ENCODE peak calls at places on chromosomes 12 and 14, in nine cellular contexts. I is GM23248, W is HCT116, T is PC-9, G is hepatocyte, C is GM23338, J is Karpas-422, D is PC-3, H is MM.1S. S is an unnamed sample. For H3K9me2, the result is how much of the 10 kb centered on the place peaks cover.

GRCh38 chr12:106586803-106587684 is 4.2 kb downstream of the RFX4 start:
- DNase-seq in I (no peak), W (no peak), T (no peak), G (no peak), C (peak), J (no peak), D (no peak), H (no peak), S (no peak)

GRCh38 chr14:50813544-50813863 is 17.5 kb downstream of the NIN start:
- DNase-seq in I (no peak), W (no peak), T (no peak), G (no peak), C (no peak), J (peak), D (no peak), H (no peak), S (peak)

GRCh38 chr12:116222358-116222757 is 55.1 kb downstream of the MED13L start:
- DNase-seq in I (peak), W (peak), T (peak), G (peak), C (no peak), J (no peak), D (peak), H (no peak), S (no peak)

GRCh38 chr14:76720382-76720813 is 40.9 kb upstream of the VASH1 start:
- DNase-seq in I (no peak), W (no peak), T (no peak), G (peak), C (peak), J (no peak), D (no peak), H (peak), S (peak)

GRCh38 chr12:125079943-125080645 is 14.9 kb downstream of the AACS start:
- DNase-seq in I (peak), W (no peak), T (peak), G (peak), C (no peak), J (no peak), D (no peak), H (no peak), S (no peak)

GRCh38 chr12:120397827-120398563 is 29.0 kb upstream of the MSI1 start:
- DNase-seq in I (no peak), W (no peak), T (no peak), G (no peak), C (peak), J (no peak), D (no peak), H (no peak), S (no peak)

GRCh38 chr12:106246891-106247730 is 709 bp downstream of the CKAP4 start:
- DNase-seq in I (peak), W (no peak), T (peak), G (peak), C (peak), J (no peak), D (peak), H (peak), S (peak)

GRCh38 chr12:49933793-49934192 is 16.7 kb upstream of the AQP2 start:
- DNase-seq in I (no peak), W (no peak), T (peak), G (no peak), C (no peak), J (peak), D (peak), H (no peak), S (no peak)

GRCh38 chr12:7303230-7303629 is 642 bp upstream of the ACSM4 start:
- DNase-seq in I (peak), W (no peak), T (no peak), G (no peak), C (no peak), J (no peak), D (no peak), H (no peak), S (no peak)

GRCh38 chr12:69509308-69509736 is 39.1 kb downstream of the FRS2 start:
- DNase-seq in I (peak), W (no peak), T (no peak), G (no peak), C (no peak), J (no peak), D (no peak), H (no peak), S (no peak)

GRCh38 chr12:10372534-10372931 is 17.3 kb downstream of the KLRK1 start:
- DNase-seq in I (no peak), W (no peak), T (no peak), G (no peak), C (no peak), J (no peak), D (no peak), H (no peak), S (no peak)

GRCh38 chr12:115598827-115599226 is 678.7 kb downstream of the MED13L start:
- DNase-seq in I (peak), W (no peak), T (no peak), G (no peak), C (peak), J (no peak), D (no peak), H (no peak), S (no peak)

GRCh38 chr12:6161124-6161882 is 36.8 kb upstream of the VWF start:
- DNase-seq in I (peak), W (no peak), T (no peak), G (no peak), C (no peak), J (no peak), D (no peak), H (no peak), S (no peak)

GRCh38 chr14:55707365-55707804 is 127.4 kb downstream of the KTN1 start:
- DNase-seq in I (peak), W (no peak), T (no peak), G (peak), C (peak), J (peak), D (peak), H (no peak), S (peak)

GRCh38 chr14:105088812-105089745 is 23.8 kb upstream of the GPR132 start:
- DNase-seq in I (peak), W (no peak), T (no peak), G (peak), C (no peak), J (no peak), D (no peak), H (no peak), S (no peak)
- H3K9me2 ChIP-seq in I (under half), W (under half), T (under half), G (under half), C (under half), J (under half), D (under half), H (under half), S (under half)

DNA sequence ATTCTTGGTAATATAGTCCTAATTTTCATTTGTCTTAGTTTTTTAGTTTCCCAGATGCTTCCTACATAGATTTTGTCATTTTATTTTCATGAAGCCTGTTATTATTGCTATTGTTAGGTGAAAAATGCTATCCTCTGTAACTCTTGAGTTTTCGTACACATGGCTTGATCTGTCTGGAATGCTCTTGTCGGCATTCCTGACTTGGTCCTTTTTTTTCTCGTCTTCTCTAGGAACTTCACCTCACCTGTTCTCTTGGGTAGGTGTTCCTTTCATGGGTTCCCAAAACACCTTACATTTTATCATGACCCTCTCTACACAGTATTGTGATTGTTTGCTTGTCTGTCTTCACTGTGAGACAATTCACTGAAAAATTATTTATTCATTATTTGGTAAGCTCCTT is 267.4 kb downstream of the TMTC2 start:
- DNase-seq in I (no peak), W (no peak), T (no peak), G (no peak), C (peak), J (no peak), D (no peak), H (no peak), S (no peak)
- H3K9me2 ChIP-seq in I (under half), W (under half), T (under half), G (under half), C (under half), J (under half), D (under half), H (under half), S (under half)

DNA sequence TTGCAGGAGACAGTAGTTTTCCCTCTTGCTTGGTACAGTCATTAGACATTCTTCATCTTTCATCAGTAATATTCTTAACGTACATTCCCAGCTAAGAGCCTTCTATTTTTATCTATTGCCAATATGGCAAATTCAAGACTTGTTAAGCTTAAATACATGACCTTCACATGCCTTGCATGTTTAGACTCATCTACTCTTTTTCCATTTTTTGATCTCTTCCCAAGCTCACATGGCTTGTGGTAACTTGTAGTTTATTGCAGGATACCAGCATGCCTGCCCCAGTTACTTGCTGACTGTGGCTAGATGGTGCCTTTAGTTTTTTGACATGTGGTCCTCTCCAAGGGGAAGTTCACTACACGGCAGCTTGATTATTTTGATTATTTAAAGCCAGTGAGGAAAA is 729.0 kb downstream of the SLC6A15 start:
- DNase-seq in I (no peak), W (no peak), T (no peak), G (no peak), C (no peak), J (no peak), D (no peak), H (no peak), S (no peak)
- H3K9me2 ChIP-seq in I (under half), W (under half), T (under half), G (under half), C (under half), J (under half), D (under half), H (under half), S (under half)

GRCh38 chr12:104651812-104652211 is 195.1 kb downstream of the CHST11 start:
- DNase-seq in I (no peak), W (no peak), T (no peak), G (no peak), C (no peak), J (no peak), D (no peak), H (no peak), S (no peak)
- H3K9me2 ChIP-seq in I (under half), W (under half), T (under half), G (under half), C (under half), J (under half), D (under half), H (under half), S (under half)